ENCODE peak calls at places on chromosomes 3 and 15, in seven cellular contexts. Q is K562, I is pancreas, V is AG09309, G is heart left ventricle, P is GM23248, B is gastrocnemius medialis. H is an unnamed sample.
A peak's percentile ranks its signal among the peaks of the same experiment; 100 is the strongest.

GRCh38 chr3:196643201-196643749 is 3.8 kb downstream of the NRROS start:
- DNase-seq in Q (no peak), I (no peak), V (no peak), G (no peak), P (no peak), B (no peak), H (no peak)

GRCh38 chr15:59360896-59361295 is 11.8 kb downstream of the MYO1E start:
- DNase-seq in Q (no peak), I (no peak), V (no peak), G (no peak), P (no peak), B (no peak), H (no peak)

GRCh38 chr3:170651260-170651845 is 65.5 kb upstream of the SLC7A14 start:
- DNase-seq in Q (no peak), I (no peak), V (no peak), G (no peak), P (no peak), B (no peak), H (no peak)

GRCh38 chr15:39411102-39411989 is 169.5 kb upstream of the THBS1 start:
- DNase-seq in Q (no peak), I (no peak), V (no peak), G (no peak), P (peak; percentile 50), B (no peak), H (no peak)

GRCh38 chr15:51229907-51230328 is 108.5 kb downstream of the CYP19A1 start:
- DNase-seq in Q (peak; percentile 35), I (no peak), V (no peak), G (no peak), P (peak; percentile 72), B (no peak), H (no peak)

GRCh38 chr3:180416111-180416541 is 185.8 kb upstream of the TTC14 start:
- DNase-seq in Q (no peak), I (no peak), V (no peak), G (no peak), P (no peak), B (no peak), H (no peak)

GRCh38 chr3:57980416-57980815 is 27.8 kb upstream of the FLNB start:
- DNase-seq in Q (no peak), I (no peak), V (no peak), G (no peak), P (no peak), B (no peak), H (no peak)

GRCh38 chr3:14623569-14624051 is 28.0 kb upstream of the CCDC174 start:
- DNase-seq in Q (no peak), I (no peak), V (no peak), G (no peak), P (peak; percentile 27), B (no peak), H (no peak)

GRCh38 chr15:81152799-81153198 is 18.7 kb downstream of the CFAP161 start:
- DNase-seq in Q (no peak), I (no peak), V (no peak), G (no peak), P (peak; percentile 80), B (no peak), H (no peak)

GRCh38 chr3:134892317-134892716 is 97.3 kb downstream of the EPHB1 start:
- DNase-seq in Q (no peak), I (no peak), V (no peak), G (no peak), P (no peak), B (no peak), H (no peak)

GRCh38 chr3:101381809-101382208 is 61.4 kb upstream of the IMPG2 start:
- DNase-seq in Q (peak; percentile 37), I (no peak), V (peak; percentile 1), G (no peak), P (peak; percentile 75), B (no peak), H (no peak)

GRCh38 chr3:57791245-57791644 is 35.1 kb downstream of the SLMAP start:
- DNase-seq in Q (peak; percentile 69), I (no peak), V (no peak), G (no peak), P (no peak), B (no peak), H (no peak)

GRCh38 chr3:128541246-128541645 is 48.2 kb upstream of the GATA2 start:
- DNase-seq in Q (no peak), I (no peak), V (no peak), G (no peak), P (no peak), B (no peak), H (no peak)

GRCh38 chr3:13134166-13134878 is 61.1 kb upstream of the IQSEC1 start:
- DNase-seq in Q (no peak), I (no peak), V (no peak), G (no peak), P (no peak), B (no peak), H (peak; percentile 14)

GRCh38 chr3:9935966-9936365 is 2.3 kb downstream of the CRELD1 start:
- DNase-seq in Q (no peak), I (no peak), V (no peak), G (no peak), P (no peak), B (no peak), H (no peak)

GRCh38 chr3:188274249-188274915 is 120.4 kb downstream of the LPP start:
- DNase-seq in Q (no peak), I (no peak), V (no peak), G (no peak), P (peak; percentile 31), B (no peak), H (no peak)

GRCh38 chr3:108662141-108662738 is 72.7 kb downstream of the DZIP3 start:
- DNase-seq in Q (peak; percentile 65), I (peak; percentile 33), V (peak; percentile 66), G (peak; percentile 12), P (peak; percentile 86), B (no peak), H (no peak)

GRCh38 chr3:65633018-65633417 is 405.7 kb downstream of the MAGI1 start:
- DNase-seq in Q (peak; percentile 40), I (no peak), V (no peak), G (no peak), P (no peak), B (no peak), H (no peak)

GRCh38 chr15:69971771-69972170 is 125.9 kb downstream of the TLE3 start:
- DNase-seq in Q (no peak), I (no peak), V (no peak), G (no peak), P (no peak), B (no peak), H (no peak)

GRCh38 chr3:128703561-128703960 is 22.4 kb upstream of the RAB7A start:
- DNase-seq in Q (no peak), I (no peak), V (no peak), G (no peak), P (no peak), B (no peak), H (no peak)

GRCh38 chr3:39361252-39361927 is 21.8 kb upstream of the SLC25A38 start:
- DNase-seq in Q (no peak), I (no peak), V (no peak), G (no peak), P (no peak), B (no peak), H (no peak)

GRCh38 chr3:130386604-130387263 is 41.3 kb downstream of the COL6A5 start:
- DNase-seq in Q (peak; percentile 89), I (no peak), V (no peak), G (no peak), P (peak; percentile 36), B (no peak), H (no peak)

GRCh38 chr3:13882876-13883275 is 3.0 kb upstream of the WNT7A start:
- DNase-seq in Q (no peak), I (no peak), V (no peak), G (no peak), P (no peak), B (no peak), H (peak; percentile 4)

GRCh38 chr3:196159952-196160804 is 51.0 kb downstream of the ZDHHC19 start:
- DNase-seq in Q (peak; percentile 78), I (peak; percentile 41), V (peak; percentile 58), G (no peak), P (peak; percentile 80), B (no peak), H (peak; percentile 68)

GRCh38 chr3:170128259-170128976 is 53.1 kb downstream of the PHC3 start:
- DNase-seq in Q (no peak), I (no peak), V (no peak), G (no peak), P (no peak), B (no peak), H (no peak)

GRCh38 chr15:31974855-31975421 is 55.4 kb upstream of the CHRNA7 start:
- DNase-seq in Q (peak; percentile 44), I (no peak), V (no peak), G (no peak), P (peak; percentile 50), B (no peak), H (no peak)

GRCh38 chr3:122469659-122470058 is 45.1 kb downstream of the KPNA1 start:
- DNase-seq in Q (no peak), I (no peak), V (no peak), G (no peak), P (no peak), B (no peak), H (no peak)
- H3K4me3 ChIP-seq in Q (no peak overlapping the region), I (no peak overlapping the region), V (no peak overlapping the region), G (no peak overlapping the region), P (no peak overlapping the region), B (no peak overlapping the region), H (no peak overlapping the region)

GRCh38 chr15:84658788-84659411 is 901 bp upstream of the NMB start:
- DNase-seq in Q (no peak), I (no peak), V (no peak), G (no peak), P (no peak), B (no peak), H (no peak)

GRCh38 chr15:84654689-84655453 is 788 bp upstream of the WDR73 start:
- DNase-seq in Q (peak; percentile 60), I (peak; percentile 65), V (peak; percentile 42), G (peak; percentile 76), P (peak; percentile 93), B (peak; percentile 67), H (peak; percentile 81)

GRCh38 chr15:84657748-84658079 is 285 bp downstream of the NMB start:
- DNase-seq in Q (no peak), I (no peak), V (no peak), G (no peak), P (no peak), B (no peak), H (no peak)

GRCh38 chr15:84658080-84658787 is at the start of gene NMB:
- DNase-seq in Q (no peak), I (peak; percentile 84), V (peak; percentile 18), G (peak; percentile 81), P (peak; percentile 89), B (peak; percentile 45), H (peak; percentile 78)

GRCh38 chr15:84656972-84657371 is 1.0 kb downstream of the NMB start:
- DNase-seq in Q (no peak), I (no peak), V (no peak), G (no peak), P (no peak), B (no peak), H (no peak)
- H3K4me3 ChIP-seq in Q (no peak overlapping the region), I (no peak overlapping the region), V (no peak overlapping the region), G (no peak overlapping the region), P (no peak overlapping the region), B (no peak overlapping the region), H (no peak overlapping the region)

GRCh38 chr15:60396100-60396499 is 1.7 kb downstream of the ANXA2 start:
- DNase-seq in Q (no peak), I (no peak), V (no peak), G (no peak), P (peak; percentile 75), B (no peak), H (no peak)
- H3K4me3 ChIP-seq in Q (no peak overlapping the region), I (no peak overlapping the region), V (peak overlapping the region; percentile 90), G (peak overlapping the region; percentile 72), P (peak overlapping the region; percentile 95), B (peak overlapping the region; percentile 95), H (peak overlapping the region; percentile 97)

GRCh38 chr15:88258021-88258641 is 1.6 kb upstream of the NTRK3 start:
- DNase-seq in Q (peak; percentile 16), I (no peak), V (no peak), G (peak; percentile 52), P (peak; percentile 32), B (no peak), H (peak; percentile 59)
- H3K4me3 ChIP-seq in Q (no peak overlapping the region), I (no peak overlapping the region), V (no peak overlapping the region), G (no peak overlapping the region), P (no peak overlapping the region), B (peak overlapping the region; percentile 44), H (peak overlapping the region; percentile 84)